ENCODE peak calls at places on chromosomes 1 and 21, in four cellular contexts. L is AG10803, G is WTC11, K is ovary. O is an unnamed sample.

GRCh38 chr1:195218428-195219212 is 1389.6 kb downstream of the KCNT2 start:
- DNase-seq in G (no peak), K (no peak), L (no peak), O (no peak)

GRCh38 chr1:8889925-8890785 is 11.7 kb upstream of the ENO1 start:
- DNase-seq in L (peak), K (peak), G (no peak), O (peak)

GRCh38 chr1:175216444-175216843 is 23.9 kb upstream of the KIAA0040 start:
- DNase-seq in G (no peak), K (no peak), L (no peak), O (no peak)

GRCh38 chr1:211017066-211017691 is 116.8 kb downstream of the KCNH1 start:
- DNase-seq in L (no peak), K (no peak), G (no peak), O (peak)

GRCh38 chr1:34781844-34782391 is 904 bp downstream of the GJB3 start:
- DNase-seq in L (no peak), G (no peak), K (no peak), O (peak)

GRCh38 chr1:12078938-12079861 is 16.1 kb downstream of the TNFRSF8 start:
- DNase-seq in K (peak), G (peak), L (peak), O (no peak)

GRCh38 chr1:209040351-209040750 is 543.2 kb upstream of the CAMK1G start:
- DNase-seq in L (no peak), K (no peak), G (no peak), O (peak)

GRCh38 chr1:160726114-160726497 is 12.9 kb upstream of the SLAMF7 start:
- DNase-seq in K (no peak), G (no peak), L (no peak), O (no peak)

GRCh38 chr1:234659538-234659937 is 49.6 kb upstream of the IRF2BP2 start:
- DNase-seq in K (peak), L (peak), G (no peak), O (peak)

GRCh38 chr1:153540394-153541361 is at the start of gene S100A5:
- DNase-seq in K (no peak), G (no peak), L (peak), O (peak)

GRCh38 chr1:93673159-93673657 is 8.4 kb downstream of the BCAR3 start:
- DNase-seq in L (peak), G (no peak), K (no peak), O (no peak)

GRCh38 chr1:89833183-89834077 is 12.6 kb downstream of the LRRC8D start:
- DNase-seq in L (no peak), K (no peak), G (no peak), O (no peak)

GRCh38 chr1:47688631-47689296 is 250.9 kb downstream of the FOXD2 start:
- DNase-seq in L (no peak), K (no peak), G (no peak), O (no peak)

GRCh38 chr21:37368536-37369279 is 2.1 kb downstream of the DYRK1A start:
- DNase-seq in K (no peak), L (peak), G (no peak), O (peak)

GRCh38 chr1:201456499-201457309 is 12.3 kb downstream of the PHLDA3 start:
- DNase-seq in G (no peak), K (no peak), L (peak), O (peak)

GRCh38 chr1:15950302-15950701 is 25.6 kb downstream of the ZBTB17 start:
- DNase-seq in G (no peak), K (no peak), L (no peak), O (no peak)

GRCh38 chr1:32759997-32760623 is 57.0 kb downstream of the YARS1 start:
- DNase-seq in L (peak), K (peak), G (peak), O (peak)

GRCh38 chr1:28509705-28510349 is 4.0 kb downstream of the RCC1 start:
- DNase-seq in G (no peak), K (no peak), L (no peak), O (no peak)

GRCh38 chr21:29300547-29301138 is 1.9 kb downstream of the BACH1 start:
- DNase-seq in G (no peak), K (no peak), L (no peak), O (peak)

GRCh38 chr1:202576816-202577215 is 133.4 kb downstream of the SYT2 start:
- DNase-seq in G (no peak), L (peak), K (no peak), O (no peak)

GRCh38 chr1:234840253-234840652 is 230.3 kb upstream of the IRF2BP2 start:
- DNase-seq in G (no peak), L (no peak), K (no peak), O (no peak)

GRCh38 chr1:147472953-147473734 is 68.2 kb upstream of the BCL9 start:
- DNase-seq in G (no peak), L (peak), K (no peak), O (no peak)

GRCh38 chr1:103208844-103209243 is 100.5 kb upstream of the COL11A1 start:
- DNase-seq in L (no peak), G (no peak), K (no peak), O (no peak)

GRCh38 chr1:205766038-205766437 is 9.2 kb downstream of the RAB29 start:
- DNase-seq in K (no peak), L (peak), G (no peak), O (peak)

GRCh38 chr1:162206749-162207635 is 137.5 kb downstream of the NOS1AP start:
- DNase-seq in L (no peak), G (no peak), K (no peak), O (peak)

GRCh38 chr1:31413405-31414005 is 492 bp downstream of the SERINC2 start:
- DNase-seq in K (peak), L (peak), G (peak), O (no peak)

GRCh38 chr1:225923692-225924555 is at the start of gene PYCR2:
- DNase-seq in L (peak), K (peak), G (peak), O (peak)

GRCh38 chr1:180425956-180426355 is 76.4 kb downstream of the ACBD6 start:
- DNase-seq in K (no peak), L (peak), G (no peak), O (no peak)

GRCh38 chr1:117010310-117010969 is 8.9 kb downstream of the CD101 start:
- DNase-seq in G (no peak), L (no peak), K (no peak), O (no peak)

GRCh38 chr1:46490603-46491499 is 1.2 kb downstream of the DMBX1 start:
- DNase-seq in G (no peak), L (no peak), K (no peak), O (no peak)

GRCh38 chr1:192521734-192522133 is 53.8 kb upstream of the RGS1 start:
- DNase-seq in G (no peak), L (no peak), K (no peak), O (no peak)

GRCh38 chr1:223179280-223179679 is 36.2 kb upstream of the TLR5 start:
- DNase-seq in K (no peak), G (no peak), L (no peak), O (no peak)

GRCh38 chr1:223177681-223178080 is 34.6 kb upstream of the TLR5 start:
- DNase-seq in L (no peak), K (no peak), G (no peak), O (no peak)

GRCh38 chr1:223176437-223176836 is 33.4 kb upstream of the TLR5 start:
- DNase-seq in L (no peak), K (no peak), G (no peak), O (no peak)

GRCh38 chr1:223175633-223176032 is 32.6 kb upstream of the TLR5 start:
- DNase-seq in L (no peak), G (no peak), K (no peak), O (no peak)

GRCh38 chr1:223175032-223175431 is 32.0 kb upstream of the TLR5 start:
- DNase-seq in G (peak), L (no peak), K (no peak), O (no peak)
- TF ChIP-seq CTCF in G (no peak), L (peak), K (no peak), O (peak)

GRCh38 chr21:39180429-39181019 is 2.7 kb downstream of the PSMG1 start:
- DNase-seq in G (no peak), L (peak), K (no peak), O (no peak)
- TF ChIP-seq CTCF in G (no peak), L (peak), K (no peak), O (peak)

GRCh38 chr1:63915121-63915520 is 141.3 kb downstream of the ROR1 start:
- DNase-seq in G (no peak), L (peak), K (no peak), O (no peak)
- TF ChIP-seq CTCF in G (no peak), L (peak), K (no peak), O (peak)

DNA sequence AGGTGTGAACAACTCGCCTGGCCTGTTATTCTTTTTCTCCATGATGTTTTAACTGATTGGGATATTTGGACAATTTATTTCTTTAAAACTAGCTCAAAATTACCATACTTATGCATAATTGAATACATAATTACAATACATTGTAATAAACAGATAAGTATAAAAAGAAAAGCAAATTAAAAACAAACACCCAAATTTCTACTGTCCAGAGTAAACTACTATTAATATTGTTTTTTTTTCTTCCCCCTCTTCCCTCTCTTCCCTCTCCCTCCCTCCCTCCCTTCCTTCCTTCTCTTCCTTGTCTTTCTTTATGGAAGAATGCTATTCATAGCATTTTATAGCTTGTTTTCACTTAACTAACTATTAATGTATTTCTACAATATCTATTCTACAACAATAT is 117.7 kb upstream of the IVNS1ABP start:
- DNase-seq in G (no peak), K (no peak), L (no peak), O (no peak)
- TF ChIP-seq CTCF in G (no peak), K (no peak), L (no peak), O (no peak)

GRCh38 chr1:223486366-223486765 is 93.2 kb downstream of the CCDC185 start:
- DNase-seq in G (no peak), K (no peak), L (no peak), O (no peak)
- TF ChIP-seq CTCF in G (peak), K (no peak), L (no peak), O (peak)

GRCh38 chr1:107935396-107936064 is 29.4 kb downstream of the VAV3 start:
- DNase-seq in G (no peak), K (no peak), L (peak), O (no peak)
- TF ChIP-seq CTCF in G (no peak), K (no peak), L (no peak), O (no peak)

GRCh38 chr1:240888039-240888786 is 276.3 kb upstream of the GREM2 start:
- DNase-seq in L (no peak), K (no peak), G (peak), O (peak)
- TF ChIP-seq CTCF in L (peak), K (no peak), G (peak), O (peak)

O was measured in foreskin keratinocyte.